ENCODE peak calls at places on chromosomes 12 and 14, in eight cellular contexts. C is CD4-positive, alpha-beta T cell; A is A549; W is WTC11; F is body of pancreas; R is H9; G is fibroblast of lung; S is endothelial cell. J is an unnamed sample.

GRCh38 chr14:58747181-58747580 is 109.4 kb downstream of the DACT1 start:
- DNase-seq in C (no peak), A (no peak), W (no peak), F (peak), R (no peak), G (peak), S (no peak), J (no peak)

GRCh38 chr14:65200454-65200853 is 98.1 kb upstream of the MAX start:
- DNase-seq in C (no peak), A (no peak), W (no peak), F (no peak), R (no peak), G (no peak), S (no peak), J (no peak)

GRCh38 chr14:68780358-68781160 is 12.3 kb downstream of the ZFP36L1 start:
- DNase-seq in C (peak), A (no peak), W (no peak), F (peak), R (no peak), G (peak), S (no peak), J (no peak)

GRCh38 chr12:71746983-71747611 is 7.6 kb upstream of the RAB21 start:
- DNase-seq in C (peak), A (peak), W (peak), F (peak), R (peak), G (peak), S (peak), J (peak)

GRCh38 chr14:28751467-28752058 is 15.0 kb upstream of the FOXG1 start:
- DNase-seq in C (no peak), A (peak), W (peak), F (peak), R (peak), G (peak), S (peak), J (peak)

GRCh38 chr14:76962303-76962660 is 66.2 kb downstream of the IRF2BPL start:
- DNase-seq in C (no peak), A (no peak), W (no peak), F (no peak), R (no peak), G (no peak), S (no peak), J (no peak)

GRCh38 chr14:69948311-69948710 is 69.1 kb downstream of the SMOC1 start:
- DNase-seq in C (no peak), A (no peak), W (no peak), F (no peak), R (no peak), G (no peak), S (no peak), J (no peak)

GRCh38 chr14:103391048-103391447 is 5.8 kb downstream of the MARK3 start:
- DNase-seq in C (peak), A (peak), W (no peak), F (no peak), R (no peak), G (peak), S (peak), J (no peak)

GRCh38 chr12:107511292-107511691 is 174.3 kb upstream of the PWP1 start:
- DNase-seq in C (no peak), A (no peak), W (no peak), F (peak), R (no peak), G (peak), S (no peak), J (no peak)

GRCh38 chr14:22900088-22900799 is 17.2 kb downstream of the REM2 start:
- DNase-seq in C (peak), A (peak), W (peak), F (peak), R (peak), G (peak), S (peak), J (peak)

GRCh38 chr12:8145754-8146415 is 10.9 kb upstream of the ZNF705A start:
- DNase-seq in C (no peak), A (no peak), W (peak), F (peak), R (peak), G (peak), S (no peak), J (peak)

GRCh38 chr12:9668141-9669018 is 1.1 kb upstream of the CLEC2D start:
- DNase-seq in C (no peak), A (no peak), W (no peak), F (no peak), R (no peak), G (peak), S (no peak), J (no peak)

GRCh38 chr12:54191550-54192022 is 2.8 kb upstream of the SMUG1 start:
- DNase-seq in C (peak), A (peak), W (peak), F (peak), R (peak), G (peak), S (peak), J (peak)

GRCh38 chr12:105812356-105812755 is 326.4 kb downstream of the NUAK1 start:
- DNase-seq in C (no peak), A (no peak), W (no peak), F (no peak), R (no peak), G (no peak), S (no peak), J (no peak)

GRCh38 chr14:89673499-89674225 is 256.6 kb upstream of the FOXN3 start:
- DNase-seq in C (no peak), A (no peak), W (no peak), F (no peak), R (no peak), G (peak), S (no peak), J (no peak)

GRCh38 chr12:54016478-54016964 is 7.7 kb downstream of the HOXC8 start:
- DNase-seq in C (no peak), A (peak), W (no peak), F (no peak), R (no peak), G (peak), S (no peak), J (peak)

GRCh38 chr12:109563291-109564284 is 9.7 kb downstream of the MMAB start:
- DNase-seq in C (no peak), A (no peak), W (no peak), F (no peak), R (no peak), G (no peak), S (no peak), J (no peak)

GRCh38 chr12:47156167-47156736 is 76.5 kb upstream of the AMIGO2 start:
- DNase-seq in C (no peak), A (no peak), W (no peak), F (peak), R (no peak), G (peak), S (no peak), J (no peak)

GRCh38 chr12:91620949-91621348 is 438.3 kb upstream of the DCN start:
- DNase-seq in C (no peak), A (no peak), W (no peak), F (no peak), R (no peak), G (peak), S (no peak), J (no peak)

GRCh38 chr14:97848351-97848980 is 1051.3 kb downstream of the VRK1 start:
- DNase-seq in C (no peak), A (no peak), W (no peak), F (no peak), R (no peak), G (no peak), S (no peak), J (peak)

GRCh38 chr12:79344855-79345840 is 345.6 kb downstream of the PAWR start:
- DNase-seq in C (no peak), A (peak), W (peak), F (peak), R (peak), G (peak), S (peak), J (peak)

GRCh38 chr12:132160016-132160415 is 15.8 kb downstream of the NOC4L start:
- DNase-seq in C (no peak), A (no peak), W (peak), F (no peak), R (no peak), G (no peak), S (no peak), J (no peak)

GRCh38 chr12:132161046-132161781 is 17.0 kb downstream of the NOC4L start:
- DNase-seq in C (no peak), A (no peak), W (no peak), F (no peak), R (no peak), G (no peak), S (no peak), J (no peak)

GRCh38 chr12:132159555-132160003 is 15.3 kb downstream of the NOC4L start:
- DNase-seq in C (no peak), A (no peak), W (no peak), F (no peak), R (no peak), G (no peak), S (no peak), J (no peak)

GRCh38 chr12:132161796-132162507 is 17.7 kb downstream of the NOC4L start:
- DNase-seq in C (no peak), A (no peak), W (no peak), F (no peak), R (no peak), G (no peak), S (no peak), J (no peak)

GRCh38 chr12:132160671-132161045 is 16.4 kb downstream of the NOC4L start:
- DNase-seq in C (no peak), A (no peak), W (no peak), F (no peak), R (no peak), G (no peak), S (no peak), J (no peak)
- TF ChIP-seq CTCF in C (no peak), A (no peak), W (no peak), F (no peak), R (no peak), G (no peak), S (no peak), J (no peak)

DNA sequence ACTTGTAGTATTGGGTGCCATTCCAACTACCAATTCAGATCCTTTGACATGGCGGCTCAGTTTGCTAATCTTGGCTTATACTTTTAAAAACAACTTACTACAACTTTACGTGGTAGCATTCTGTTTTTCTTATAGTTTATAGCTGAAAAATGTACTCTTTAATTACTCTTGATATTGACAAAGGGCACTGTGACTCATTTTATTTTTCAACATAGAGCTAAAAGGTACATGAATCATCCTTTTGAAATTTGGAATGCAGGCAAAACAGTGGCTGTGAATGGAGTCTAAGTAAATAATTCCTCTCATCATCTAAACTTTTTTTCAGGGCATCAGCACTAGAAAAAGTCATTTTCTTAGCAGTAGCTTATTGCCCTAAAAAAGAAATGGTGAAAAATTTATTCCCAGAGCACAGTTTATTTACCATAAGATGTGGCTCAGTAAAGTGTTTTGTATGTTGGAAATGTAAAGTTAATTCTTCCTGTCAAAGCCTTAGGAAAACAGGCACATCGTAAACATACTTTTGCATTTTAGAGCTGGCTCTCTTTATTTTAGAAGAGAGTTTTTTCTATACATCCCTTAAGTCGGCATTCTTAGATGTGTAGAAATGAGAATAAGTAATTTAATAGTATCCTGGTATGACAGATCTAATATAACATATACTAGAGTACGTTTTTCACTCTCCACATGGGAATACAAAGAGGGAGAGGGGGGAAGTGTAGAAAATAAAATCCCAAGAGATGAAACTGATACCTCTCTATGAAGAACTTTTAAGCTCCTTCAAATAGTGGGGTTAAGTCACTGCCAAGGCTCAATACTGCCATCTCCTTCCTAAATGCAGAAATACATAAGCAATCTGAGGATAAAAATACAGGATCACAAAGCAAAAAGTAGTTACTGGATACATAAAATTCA is 55.2 kb downstream of the SLC25A21 start:
- DNase-seq in C (no peak), A (peak), W (no peak), F (no peak), R (no peak), G (peak), S (no peak), J (no peak)
- TF ChIP-seq CTCF in C (no peak), A (peak), W (no peak), F (no peak), R (peak), G (peak), S (no peak), J (peak)

DNA sequence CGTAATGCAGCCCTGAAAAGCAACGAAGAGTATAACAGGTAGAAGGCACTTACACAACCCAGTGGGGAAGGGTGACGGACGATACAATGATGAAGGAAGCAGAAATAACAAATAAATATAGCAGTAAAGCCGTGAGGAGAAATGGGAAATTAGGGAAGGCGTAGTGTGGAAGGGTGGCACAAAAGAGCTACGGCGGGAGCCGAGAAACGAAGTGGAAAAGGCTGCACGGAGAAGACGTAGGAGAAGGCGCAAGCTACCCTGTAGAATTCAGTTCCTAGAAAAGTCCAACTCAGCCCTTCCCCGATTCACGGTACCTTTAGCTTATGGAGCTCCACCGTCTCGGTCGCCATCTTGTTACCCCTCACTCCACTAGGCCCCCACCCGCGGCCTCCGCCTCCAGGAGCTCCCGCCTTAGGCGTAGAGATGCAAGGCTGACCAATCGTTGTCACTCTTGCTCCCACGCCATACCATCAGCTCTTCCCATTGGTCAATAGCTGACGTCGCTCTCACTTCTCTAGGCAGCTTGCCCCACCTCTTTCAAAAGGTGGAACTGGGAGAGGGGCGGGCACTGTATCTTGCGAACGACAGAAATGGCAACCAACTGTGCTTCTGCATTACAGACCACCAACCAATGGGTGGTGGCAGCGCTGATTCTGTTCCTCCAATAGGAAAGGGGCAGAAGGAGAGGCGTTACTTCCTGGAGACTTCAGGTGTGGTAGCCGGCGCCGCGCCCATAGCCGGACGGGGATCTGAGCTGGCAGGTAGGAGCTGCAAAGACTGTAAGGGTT is at the start of the genes ORMDL2 and SARNP:
- DNase-seq in C (peak), A (peak), W (peak), F (peak), R (peak), G (peak), S (peak), J (peak)
- TF ChIP-seq CTCF in C (no peak), A (no peak), W (no peak), F (no peak), R (no peak), G (no peak), S (no peak), J (no peak)

GRCh38 chr12:58920102-58920955 is at the start of gene LRIG3:
- DNase-seq in C (no peak), A (peak), W (peak), F (peak), R (peak), G (peak), S (peak), J (peak)

GRCh38 chr12:58918475-58918874 is 1.8 kb downstream of the LRIG3 start:
- DNase-seq in C (no peak), A (no peak), W (no peak), F (no peak), R (no peak), G (peak), S (no peak), J (no peak)

GRCh38 chr12:58917699-58918334 is 2.5 kb downstream of the LRIG3 start:
- DNase-seq in C (no peak), A (no peak), W (no peak), F (no peak), R (no peak), G (peak), S (no peak), J (no peak)

GRCh38 chr12:58920956-58921861 is 905 bp upstream of the LRIG3 start:
- DNase-seq in C (no peak), A (no peak), W (no peak), F (peak), R (no peak), G (no peak), S (no peak), J (peak)

GRCh38 chr12:58919271-58920101 is 818 bp downstream of the LRIG3 start:
- DNase-seq in C (no peak), A (peak), W (no peak), F (peak), R (peak), G (peak), S (peak), J (no peak)
- TF ChIP-seq CTCF in C (no peak), A (no peak), W (no peak), F (no peak), R (no peak), G (no peak), S (no peak), J (no peak)

DNA sequence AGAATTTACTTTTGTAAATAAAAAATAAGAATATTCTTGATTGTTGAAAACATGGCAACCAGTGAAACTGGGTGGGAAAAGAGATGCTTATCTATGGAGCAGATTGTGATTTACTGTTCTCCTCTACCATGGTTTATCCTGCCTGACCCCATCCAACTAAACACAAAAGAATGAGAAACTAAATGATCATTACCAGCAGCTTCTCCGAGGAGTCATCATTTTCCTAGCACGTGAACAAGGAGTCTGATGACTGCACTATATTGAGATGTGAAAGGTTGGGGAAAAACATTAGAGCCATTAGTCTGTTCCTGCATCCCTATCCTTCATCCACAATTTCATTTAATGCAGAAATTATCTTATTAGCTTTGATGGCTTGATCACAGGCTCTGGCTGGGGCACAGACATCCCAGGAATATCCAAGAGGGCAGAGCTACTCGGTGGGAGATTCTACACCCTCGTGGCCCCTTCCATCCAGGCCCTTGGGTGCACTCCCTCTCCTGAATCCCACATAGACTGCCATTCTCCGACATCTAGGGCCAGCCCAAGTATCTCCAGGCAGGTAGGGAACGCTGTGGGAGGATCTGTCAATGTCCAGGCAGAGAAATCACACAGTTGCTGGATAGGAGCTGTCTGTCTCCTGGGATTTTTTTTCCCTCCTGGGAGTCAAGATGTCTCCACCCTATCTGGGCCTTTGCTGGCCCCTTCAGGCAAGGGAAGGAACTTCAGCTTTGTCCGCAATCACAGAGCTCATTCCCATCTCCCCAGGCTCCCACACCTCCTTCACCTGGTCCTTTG is 43.3 kb upstream of the DHRS4 start:
- DNase-seq in C (no peak), A (peak), W (peak), F (peak), R (peak), G (peak), S (peak), J (peak)
- TF ChIP-seq CTCF in C (peak), A (peak), W (peak), F (peak), R (peak), G (peak), S (peak), J (peak)

GRCh38 chr14:56150645-56151345 is 32.6 kb downstream of the PELI2 start:
- DNase-seq in C (no peak), A (no peak), W (no peak), F (no peak), R (no peak), G (no peak), S (no peak), J (no peak)
- TF ChIP-seq CTCF in C (no peak), A (no peak), W (no peak), F (no peak), R (peak), G (no peak), S (no peak), J (no peak)

DNA sequence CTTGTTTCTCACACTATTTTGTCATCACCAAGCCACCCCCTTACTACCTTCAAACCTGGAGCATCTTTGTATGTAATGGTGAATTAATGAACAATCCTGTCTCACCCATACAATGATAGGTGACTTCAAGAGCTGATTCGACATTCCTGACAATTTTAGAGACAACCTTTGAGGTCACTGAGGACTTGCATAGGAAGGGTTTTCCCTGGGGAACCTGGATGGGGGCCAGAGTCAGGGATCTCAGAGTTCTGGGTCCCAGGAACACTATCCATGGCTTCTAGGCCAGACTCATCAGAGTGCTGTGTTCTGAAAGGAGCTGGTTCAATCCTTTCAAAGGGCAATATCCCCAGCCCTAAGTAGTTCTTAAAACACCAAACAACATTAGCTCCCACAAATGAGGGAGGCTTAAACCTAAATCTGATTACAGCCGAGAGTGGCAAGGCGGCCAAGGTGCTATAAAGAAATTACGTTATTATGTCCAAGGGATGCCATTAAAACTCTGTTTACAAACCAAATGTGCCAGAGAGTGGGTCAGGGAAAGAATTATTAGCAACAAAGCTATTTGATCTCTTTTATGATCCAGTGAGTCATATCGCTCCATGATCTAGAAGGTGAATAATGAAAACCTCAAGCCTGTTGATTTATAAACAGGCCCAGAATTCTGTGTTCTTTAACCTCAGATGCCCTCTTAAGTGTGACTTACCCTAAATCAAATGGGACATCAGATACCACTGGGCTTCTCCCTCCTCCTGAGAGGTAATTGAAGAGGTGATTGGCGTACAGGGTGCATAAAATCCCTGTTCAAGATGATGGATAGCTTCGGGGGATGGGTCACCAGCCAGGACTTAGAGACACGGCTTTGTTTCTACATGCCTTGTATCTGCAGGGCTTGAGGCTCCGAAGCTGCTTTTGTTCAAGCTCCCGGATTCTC is 230.2 kb upstream of the TBX3 start:
- DNase-seq in C (no peak), A (peak), W (no peak), F (no peak), R (no peak), G (peak), S (no peak), J (peak)
- TF ChIP-seq CTCF in C (no peak), A (no peak), W (no peak), F (no peak), R (no peak), G (no peak), S (no peak), J (no peak)